ENCODE peak calls at places on chromosomes 2 and 18, in ten cellular contexts. R, M, X, C, J, U, G, D, K and H are unnamed samples. For H3K27me3, the result is how much of the 10 kb centered on the place peaks cover.

GRCh38 chr2:232668805-232669444 is 28.2 kb upstream of the GIGYF2 start:
- DNase-seq in K (no peak), U (peak), X (peak), G (peak), D (peak), R (peak), M (no peak), C (no peak), J (peak), H (no peak)

GRCh38 chr2:11753452-11753885 is 7.0 kb downstream of the LPIN1 start:
- DNase-seq in R (no peak), X (no peak), M (peak), U (peak), G (peak), J (peak), D (peak), C (no peak), K (no peak), H (peak)

GRCh38 chr2:202339052-202339870 is 36.9 kb upstream of the BMPR2 start:
- DNase-seq in M (no peak), J (peak), D (no peak), X (no peak), K (no peak), U (no peak), G (peak), C (no peak), R (peak), H (no peak)

GRCh38 chr2:55099878-55100820 is 49.9 kb upstream of the RTN4 start:
- DNase-seq in D (no peak), J (peak), R (peak), G (peak), C (no peak), X (no peak), K (no peak), M (no peak), U (no peak), H (no peak)

GRCh38 chr2:174117951-174118930 is 130.1 kb downstream of the OLA1 start:
- DNase-seq in R (peak), D (peak), J (peak), M (no peak), K (no peak), C (no peak), G (peak), X (peak), U (no peak), H (no peak)

GRCh38 chr2:240468300-240469238 is 33.1 kb downstream of the GPC1 start:
- DNase-seq in R (no peak), J (no peak), C (peak), U (peak), K (peak), D (no peak), X (no peak), M (no peak), G (no peak), H (no peak)

GRCh38 chr2:240569523-240569997 is 1.3 kb downstream of the RNPEPL1 start:
- DNase-seq in C (no peak), R (no peak), D (no peak), M (no peak), J (no peak), K (no peak), U (no peak), G (no peak), X (no peak), H (no peak)

GRCh38 chr2:68861330-68861729 is 9.9 kb downstream of the BMP10 start:
- DNase-seq in D (no peak), R (no peak), U (peak), G (no peak), X (no peak), J (no peak), K (no peak), M (no peak), C (no peak), H (no peak)

GRCh38 chr2:221570321-221571107 is 1.6 kb downstream of the EPHA4 start:
- DNase-seq in D (peak), M (no peak), U (peak), C (no peak), R (peak), J (peak), K (no peak), X (peak), G (peak), H (no peak)

GRCh38 chr2:221572821-221573429 is 821 bp upstream of the EPHA4 start:
- DNase-seq in U (peak), D (no peak), K (peak), X (peak), J (peak), M (peak), R (peak), C (no peak), G (peak), H (peak)

GRCh38 chr2:221572180-221572820 is at the start of gene EPHA4:
- DNase-seq in M (peak), K (peak), J (peak), U (peak), X (peak), C (peak), G (peak), R (peak), D (peak), H (peak)

GRCh38 chr2:221571108-221571390 is 1.1 kb downstream of the EPHA4 start:
- DNase-seq in G (peak), R (peak), X (no peak), C (no peak), U (no peak), D (no peak), K (no peak), J (no peak), M (no peak), H (peak)

DNA sequence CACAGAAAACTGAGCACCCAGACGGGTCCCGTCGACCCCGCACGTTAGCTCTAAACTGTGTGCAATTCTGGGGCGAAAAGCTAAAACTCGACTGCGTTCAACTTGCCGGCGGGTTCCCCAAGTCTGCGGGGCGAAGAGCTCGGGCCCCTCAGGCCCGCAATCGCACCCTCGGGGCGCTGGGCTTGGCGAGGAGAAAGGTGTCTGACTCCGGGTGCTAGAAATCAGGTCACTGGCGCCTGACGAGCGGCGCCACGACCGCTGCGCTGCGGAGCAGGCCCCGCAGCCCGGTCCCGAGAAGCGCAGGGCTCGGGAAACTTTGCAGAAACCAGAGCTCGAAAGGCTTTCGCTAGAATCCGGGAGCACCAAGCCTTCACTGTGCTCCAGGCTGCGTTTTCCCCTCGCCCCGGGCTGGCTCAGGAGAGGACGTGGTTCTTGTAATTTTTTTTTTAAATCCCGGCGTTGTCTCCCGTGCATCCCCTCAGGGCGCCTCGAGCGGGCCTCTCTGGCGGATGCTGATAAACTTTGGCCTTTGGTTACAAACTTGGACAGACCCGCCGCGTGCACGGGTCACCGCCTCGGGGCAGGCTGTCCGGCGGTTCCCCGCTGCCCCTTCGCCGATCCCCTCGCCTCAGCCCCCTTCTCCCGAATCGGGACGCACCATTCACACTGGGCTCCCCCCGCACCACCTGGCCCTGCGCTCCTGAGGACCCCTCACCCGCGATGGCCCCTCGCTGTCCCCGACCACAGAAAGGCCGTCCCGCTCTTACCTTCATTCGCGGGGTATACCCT is 519 bp downstream of the EPHA4 start:
- DNase-seq in R (peak), C (no peak), J (peak), G (peak), M (no peak), X (peak), U (peak), K (peak), D (peak), H (peak)
- H3K27me3 ChIP-seq in R (under half), C (under half), J (under half), G (under half), M (under half), X (half or more), U (under half), K (under half), D (under half), H (under half)

GRCh38 chr2:47744074-47744473 is 38.9 kb upstream of the MSH6 start:
- DNase-seq in C (no peak), U (no peak), R (no peak), X (no peak), J (no peak), M (no peak), K (no peak), D (no peak), G (no peak), H (no peak)
- H3K27ac ChIP-seq in C (no peak), U (no peak), R (no peak), X (no peak), J (no peak), M (no peak), K (no peak), D (peak), G (no peak), H (no peak)

DNA sequence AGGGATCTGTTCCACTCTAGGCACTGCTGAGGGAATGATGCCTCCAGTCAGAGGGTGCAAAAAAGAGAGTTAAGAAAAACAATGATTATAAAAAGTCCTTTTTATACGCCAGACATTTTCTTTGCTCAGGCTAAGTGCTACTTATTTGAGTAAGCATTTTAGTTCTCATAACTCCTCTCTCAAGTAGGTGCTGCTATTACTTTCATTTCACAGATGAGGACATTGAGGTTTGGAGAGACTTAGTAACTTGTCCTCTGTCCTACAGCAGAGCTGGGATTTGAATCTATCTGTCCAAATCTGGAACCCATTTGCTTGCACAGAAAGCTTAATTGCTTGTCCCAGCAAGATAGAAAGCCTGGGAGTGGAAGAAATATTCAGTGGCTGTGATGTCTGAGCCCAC is 5.7 kb downstream of the IL37 start:
- DNase-seq in X (no peak), J (no peak), K (no peak), G (no peak), U (no peak), C (no peak), R (no peak), D (no peak), M (no peak), H (no peak)
- H3K27me3 ChIP-seq in X (under half), J (under half), K (under half), G (under half), U (under half), C (under half), R (under half), D (under half), M (under half), H (under half)

GRCh38 chr2:33486544-33486943 is 10.1 kb downstream of the RASGRP3 start:
- DNase-seq in U (no peak), G (no peak), M (no peak), C (no peak), J (no peak), D (no peak), R (no peak), K (no peak), X (no peak), H (no peak)

GRCh38 chr2:33477473-33478468 is 1.3 kb downstream of the RASGRP3 start:
- DNase-seq in U (peak), G (no peak), C (peak), X (no peak), K (peak), D (peak), J (no peak), R (no peak), M (peak), H (no peak)

GRCh38 chr2:33478968-33479691 is 2.7 kb downstream of the RASGRP3 start:
- DNase-seq in X (no peak), U (no peak), D (peak), K (no peak), M (no peak), R (no peak), G (no peak), C (no peak), J (no peak), H (no peak)

GRCh38 chr2:33484042-33484621 is 7.7 kb downstream of the RASGRP3 start:
- DNase-seq in J (peak), M (no peak), X (no peak), C (no peak), K (no peak), R (no peak), U (no peak), D (no peak), G (peak), H (no peak)

DNA sequence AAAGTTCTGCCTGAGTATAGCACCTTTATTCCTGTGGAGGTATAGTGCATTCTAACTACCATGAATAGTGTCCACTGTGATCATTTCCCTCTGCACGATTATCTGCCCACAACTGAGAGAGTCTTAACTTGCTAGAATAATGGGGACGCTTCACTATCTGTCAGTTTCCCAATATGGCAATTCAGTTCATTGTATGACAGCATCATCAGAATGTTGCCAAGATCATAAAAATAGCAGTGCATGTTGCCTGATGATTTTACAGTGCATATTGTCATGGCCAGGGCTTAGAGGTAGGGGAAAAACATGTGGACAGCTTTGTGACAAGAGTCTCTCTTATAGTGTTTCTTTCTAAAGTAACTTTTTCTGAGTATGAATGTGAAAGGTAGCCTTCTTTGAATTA is 6.1 kb downstream of the RASGRP3 start:
- DNase-seq in C (no peak), D (no peak), X (no peak), G (no peak), K (no peak), R (no peak), U (no peak), M (no peak), J (no peak), H (no peak)
- H3K27ac ChIP-seq in C (peak), D (no peak), X (no peak), G (no peak), K (no peak), R (no peak), U (no peak), M (peak), J (no peak), H (no peak)

GRCh38 chr18:50056185-50056584 is 138.8 kb downstream of the MYO5B start:
- DNase-seq in D (no peak), X (no peak), R (no peak), K (no peak), C (no peak), G (no peak), J (no peak), M (no peak), U (no peak), H (no peak)

GRCh38 chr18:50051288-50051687 is 143.7 kb downstream of the MYO5B start:
- DNase-seq in M (no peak), R (no peak), K (no peak), J (peak), U (peak), X (peak), G (no peak), C (no peak), D (peak), H (no peak)

GRCh38 chr18:50055474-50055873 is 139.5 kb downstream of the MYO5B start:
- DNase-seq in K (no peak), M (no peak), G (no peak), X (no peak), D (no peak), J (no peak), R (no peak), C (no peak), U (no peak), H (no peak)

GRCh38 chr18:50057009-50057408 is 137.9 kb downstream of the MYO5B start:
- DNase-seq in K (no peak), R (no peak), D (peak), C (no peak), X (peak), M (no peak), U (no peak), G (no peak), J (no peak), H (no peak)

GRCh38 chr18:50053142-50053541 is 141.8 kb downstream of the MYO5B start:
- DNase-seq in D (no peak), G (no peak), R (no peak), X (no peak), J (no peak), C (no peak), U (no peak), M (no peak), K (no peak), H (no peak)
- H3K27me3 ChIP-seq in D (under half), G (under half), R (under half), X (under half), J (under half), C (under half), U (under half), M (under half), K (under half), H (under half)

GRCh38 chr2:229582151-229582550 is 132.2 kb downstream of the DNER start:
- DNase-seq in K (peak), R (no peak), C (no peak), M (no peak), U (no peak), D (no peak), X (no peak), G (no peak), J (no peak), H (no peak)
- H3K27ac ChIP-seq in K (peak), R (no peak), C (no peak), M (no peak), U (no peak), D (no peak), X (no peak), G (no peak), J (no peak), H (no peak)

DNA sequence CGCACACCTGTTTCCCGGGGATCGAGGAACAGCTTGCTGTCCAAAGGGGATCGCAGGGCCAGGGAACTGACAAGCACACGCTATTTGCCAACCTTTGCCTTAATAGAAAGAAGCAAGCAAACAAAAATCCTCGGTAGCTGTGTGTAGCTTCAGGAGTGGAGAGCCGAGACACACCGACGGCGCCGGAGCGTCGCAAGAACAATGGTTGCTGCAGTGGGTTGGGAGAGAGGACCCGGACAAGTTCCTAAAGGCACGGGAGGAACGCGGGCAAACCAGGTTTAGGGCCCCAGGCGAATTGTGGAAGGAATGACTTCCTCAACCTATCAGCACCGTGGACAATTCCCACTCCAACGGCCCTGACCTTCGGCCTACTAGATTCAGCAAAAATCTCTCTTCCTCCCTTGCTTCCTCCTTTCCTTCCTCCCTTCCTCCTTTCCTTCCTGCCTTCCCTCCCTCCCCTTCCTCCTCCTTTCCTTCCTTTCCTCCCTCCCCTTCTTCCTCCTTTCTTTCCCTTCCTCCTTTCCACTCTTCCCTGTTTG is 4.9 kb upstream of the NEUROD1 start:
- DNase-seq in U (no peak), D (peak), J (peak), C (no peak), G (peak), R (no peak), M (no peak), K (no peak), X (peak), H (no peak)
- H3K27me3 ChIP-seq in U (under half), D (half or more), J (half or more), C (under half), G (half or more), R (half or more), M (half or more), K (under half), X (half or more), H (half or more)

GRCh38 chr18:48693625-48694262 is 154.9 kb downstream of the CTIF start:
- DNase-seq in D (no peak), M (no peak), R (peak), U (no peak), C (no peak), K (no peak), J (peak), X (no peak), G (peak), H (no peak)
- H3K27ac ChIP-seq in D (no peak), M (peak), R (no peak), U (no peak), C (no peak), K (no peak), J (no peak), X (no peak), G (peak), H (no peak)

DNA sequence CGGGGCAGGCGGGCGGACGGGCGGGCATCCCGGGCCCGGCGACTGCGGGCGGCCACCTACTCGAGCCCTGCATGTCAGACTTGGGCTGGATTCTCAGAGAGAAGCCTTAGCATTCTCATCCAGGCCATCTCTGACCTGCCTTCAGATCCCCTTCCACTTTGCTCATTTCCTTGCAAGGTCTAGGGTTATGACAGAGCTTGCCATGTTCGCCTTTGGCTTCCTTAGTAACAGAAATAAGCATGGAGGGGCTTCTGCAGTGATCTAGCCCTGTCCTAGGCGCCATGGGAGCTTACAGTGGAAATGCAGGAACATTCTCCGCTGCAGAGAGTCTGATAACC is 610 bp upstream of the ACVR1 start:
- DNase-seq in X (no peak), U (no peak), R (no peak), J (no peak), M (no peak), D (no peak), G (no peak), K (no peak), C (no peak), H (no peak)
- H3K27me3 ChIP-seq in X (under half), U (under half), R (under half), J (under half), M (under half), D (under half), G (under half), K (under half), C (under half), H (under half)

GRCh38 chr2:188785515-188785914 is 188.7 kb upstream of the COL3A1 start:
- DNase-seq in C (no peak), K (no peak), R (no peak), U (no peak), D (no peak), J (peak), X (no peak), G (peak), M (no peak), H (no peak)

GRCh38 chr2:188786368-188786781 is 187.8 kb upstream of the COL3A1 start:
- DNase-seq in U (no peak), J (peak), R (peak), X (no peak), M (peak), C (no peak), K (peak), G (peak), D (no peak), H (no peak)

GRCh38 chr2:188788621-188789020 is 185.6 kb upstream of the COL3A1 start:
- DNase-seq in J (peak), G (peak), X (no peak), D (no peak), C (peak), U (peak), M (peak), K (peak), R (peak), H (no peak)

GRCh38 chr2:188787002-188787660 is 187.0 kb upstream of the COL3A1 start:
- DNase-seq in J (peak), G (peak), K (no peak), M (no peak), X (no peak), U (no peak), D (peak), C (no peak), R (peak), H (no peak)

GRCh38 chr2:188787661-188788044 is 186.5 kb upstream of the COL3A1 start:
- DNase-seq in M (no peak), K (no peak), U (no peak), J (peak), C (no peak), D (no peak), G (peak), R (peak), X (no peak), H (no peak)
- H3K27ac ChIP-seq in M (peak), K (peak), U (peak), J (peak), C (peak), D (no peak), G (peak), R (peak), X (no peak), H (no peak)